ENCODE peak calls at places on chromosomes 12 and 14, in six cellular contexts. Z is CD4-positive, alpha-beta T cell; U is GM10248; A is retinal pigment epithelial cell; O is mesothelial cell of epicardium; F is gastrocnemius medialis. W is an unnamed sample.

GRCh38 chr12:88142610-88142991 is 494 bp downstream of the TMTC3 start:
- DNase-seq in Z (peak), U (no peak), A (no peak), O (peak), F (peak), W (peak)

GRCh38 chr12:19912996-19913395 is 455.3 kb upstream of the PDE3A start:
- DNase-seq in Z (no peak), U (no peak), A (no peak), O (no peak), F (no peak), W (no peak)

GRCh38 chr14:83425138-83425537 is 1891.5 kb upstream of the SEL1L start:
- DNase-seq in Z (no peak), U (no peak), A (peak), O (no peak), F (no peak), W (no peak)

GRCh38 chr12:56955631-56956256 is 1.7 kb downstream of the RDH16 start:
- DNase-seq in Z (no peak), U (no peak), A (no peak), O (no peak), F (no peak), W (no peak)

GRCh38 chr14:25132094-25132493 is 82.1 kb upstream of the STXBP6 start:
- DNase-seq in Z (no peak), U (no peak), A (no peak), O (no peak), F (no peak), W (no peak)

GRCh38 chr12:112029326-112029725 is 16.1 kb downstream of the ERP29 start:
- DNase-seq in Z (no peak), U (no peak), A (no peak), O (no peak), F (no peak), W (no peak)

GRCh38 chr12:107670999-107671643 is 14.5 kb upstream of the PWP1 start:
- DNase-seq in Z (no peak), U (peak), A (no peak), O (no peak), F (no peak), W (peak)

GRCh38 chr12:117497407-117497806 is 136.0 kb upstream of the NOS1 start:
- DNase-seq in Z (no peak), U (no peak), A (no peak), O (no peak), F (no peak), W (no peak)

GRCh38 chr14:91269076-91269991 is 24.8 kb upstream of the GPR68 start:
- DNase-seq in Z (no peak), U (no peak), A (no peak), O (no peak), F (peak), W (no peak)

GRCh38 chr14:71638523-71639196 is 293.6 kb upstream of the RGS6 start:
- DNase-seq in Z (no peak), U (no peak), A (no peak), O (no peak), F (no peak), W (no peak)

GRCh38 chr14:52067873-52068740 is 752 bp downstream of the NID2 start:
- DNase-seq in Z (no peak), U (peak), A (no peak), O (peak), F (no peak), W (peak)

GRCh38 chr12:43113153-43113552 is 438.9 kb downstream of the ADAMTS20 start:
- DNase-seq in Z (no peak), U (no peak), A (no peak), O (no peak), F (no peak), W (no peak)

GRCh38 chr14:52790011-52790755 is 1.2 kb downstream of the GNPNAT1 start:
- DNase-seq in Z (no peak), U (no peak), A (no peak), O (no peak), F (no peak), W (peak)

GRCh38 chr12:69991683-69992297 is 166.8 kb downstream of the MYRFL start:
- DNase-seq in Z (no peak), U (no peak), A (no peak), O (no peak), F (no peak), W (no peak)

GRCh38 chr12:96196781-96197180 is 2.6 kb downstream of the ELK3 start:
- DNase-seq in Z (no peak), U (no peak), A (no peak), O (no peak), F (no peak), W (peak)

GRCh38 chr14:51627313-51627712 is 24.4 kb upstream of the FRMD6 start:
- DNase-seq in Z (no peak), U (no peak), A (no peak), O (no peak), F (no peak), W (no peak)

GRCh38 chr14:103366741-103367140 is 18.5 kb upstream of the MARK3 start:
- DNase-seq in Z (no peak), U (no peak), A (no peak), O (no peak), F (no peak), W (no peak)

GRCh38 chr14:73722581-73722980 is 8.4 kb upstream of the PNMA1 start:
- DNase-seq in Z (no peak), U (no peak), A (no peak), O (no peak), F (peak), W (no peak)

GRCh38 chr14:23154876-23155587 is 28.4 kb downstream of the SLC7A8 start:
- DNase-seq in Z (no peak), U (no peak), A (peak), O (no peak), F (peak), W (no peak)

GRCh38 chr12:67752226-67752732 is 103.7 kb downstream of the DYRK2 start:
- DNase-seq in Z (no peak), U (no peak), A (no peak), O (no peak), F (no peak), W (no peak)

GRCh38 chr14:67694791-67695393 is 672 bp downstream of the RDH11 start:
- DNase-seq in Z (peak), U (peak), A (peak), O (peak), F (no peak), W (peak)

GRCh38 chr12:4284306-4284705 is 10.7 kb downstream of the CCND2 start:
- DNase-seq in Z (no peak), U (no peak), A (no peak), O (no peak), F (no peak), W (no peak)

GRCh38 chr12:94207467-94208432 is 59.4 kb downstream of the PLXNC1 start:
- DNase-seq in Z (no peak), U (peak), A (no peak), O (no peak), F (no peak), W (no peak)

GRCh38 chr14:87630808-87631207 is 362.2 kb downstream of the GALC start:
- DNase-seq in Z (no peak), U (no peak), A (no peak), O (no peak), F (no peak), W (no peak)

GRCh38 chr14:67833403-67833802 is 13.8 kb downstream of the RAD51B start:
- DNase-seq in Z (no peak), U (no peak), A (no peak), O (no peak), F (no peak), W (no peak)

GRCh38 chr12:78271546-78271945 is 440.9 kb downstream of the NAV3 start:
- DNase-seq in Z (no peak), U (no peak), A (no peak), O (no peak), F (no peak), W (no peak)

GRCh38 chr14:99560946-99561683 is 42.9 kb downstream of the CCDC85C start:
- DNase-seq in Z (no peak), U (no peak), A (no peak), O (no peak), F (no peak), W (peak)

GRCh38 chr12:64679487-64679983 is 69.2 kb downstream of the RASSF3 start:
- DNase-seq in Z (peak), U (no peak), A (no peak), O (no peak), F (peak), W (peak)

DNA sequence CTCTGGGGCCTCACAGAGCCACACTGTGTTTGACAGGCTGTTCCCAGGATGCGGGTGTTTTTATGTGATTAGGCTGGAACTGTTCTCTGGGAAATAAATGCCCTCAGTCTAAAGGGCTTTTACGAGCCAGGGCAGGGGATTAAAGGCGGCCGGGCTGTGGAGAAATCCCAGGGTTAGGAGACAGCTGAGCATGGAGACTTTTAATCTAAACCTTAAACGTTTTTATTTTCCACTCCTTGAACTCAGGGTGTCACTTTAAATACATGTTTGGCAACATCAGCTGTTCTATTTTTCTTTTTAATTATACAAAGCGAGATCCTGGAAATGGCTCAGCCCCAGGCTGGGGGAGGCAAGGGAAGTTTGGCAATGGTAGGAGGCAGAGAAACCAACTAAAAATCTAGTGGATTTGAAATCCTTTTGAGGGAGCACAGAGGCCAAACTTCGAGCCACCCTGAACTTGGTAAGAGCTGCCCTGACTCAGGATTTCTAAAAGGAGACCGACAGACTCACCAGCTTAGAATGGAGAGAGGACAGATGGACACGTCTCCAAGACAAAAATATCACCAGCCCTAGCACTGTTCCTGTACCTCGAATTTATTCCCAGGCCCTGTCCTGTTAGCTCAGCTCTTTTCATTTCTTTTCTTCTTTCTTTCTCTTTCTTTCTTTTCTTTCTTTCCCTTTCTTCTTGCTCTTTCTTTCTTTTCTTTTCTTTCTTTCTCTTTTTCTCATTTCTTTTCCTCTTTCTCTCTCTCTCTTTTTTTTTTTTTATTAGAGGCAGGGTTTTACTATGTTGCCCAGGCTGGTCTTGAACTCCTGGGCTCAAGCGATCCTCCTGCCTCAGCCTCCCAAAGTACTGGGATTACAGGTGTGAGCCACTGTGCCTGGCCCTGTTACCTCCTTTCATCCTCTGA is 15.8 kb upstream of the ORAI1 start:
- DNase-seq in Z (no peak), U (no peak), A (peak), O (no peak), F (peak), W (no peak)
- TF ChIP-seq CTCF in Z (no peak), U (no peak), A (no peak), O (no peak), F (no peak), W (no peak)

GRCh38 chr14:33184587-33184986 is 245.9 kb downstream of the NPAS3 start:
- DNase-seq in Z (no peak), U (no peak), A (no peak), O (no peak), F (no peak), W (no peak)
- TF ChIP-seq CTCF in Z (no peak), U (no peak), A (peak), O (no peak), F (no peak), W (no peak)

GRCh38 chr14:60721331-60722162 is 2.6 kb downstream of the SIX4 start:
- DNase-seq in Z (peak), U (peak), A (no peak), O (peak), F (peak), W (peak)

GRCh38 chr14:60724080-60724618 is at the start of gene SIX4:
- DNase-seq in Z (no peak), U (peak), A (no peak), O (peak), F (peak), W (peak)

GRCh38 chr14:60722836-60723217 is 1.3 kb downstream of the SIX4 start:
- DNase-seq in Z (no peak), U (peak), A (no peak), O (no peak), F (peak), W (peak)

GRCh38 chr14:60722163-60722835 is 1.9 kb downstream of the SIX4 start:
- DNase-seq in Z (no peak), U (peak), A (no peak), O (peak), F (peak), W (peak)

GRCh38 chr14:60723218-60724079 is 702 bp downstream of the SIX4 start:
- DNase-seq in Z (no peak), U (peak), A (no peak), O (peak), F (peak), W (peak)
- TF ChIP-seq CTCF in Z (no peak), U (no peak), A (no peak), O (no peak), F (peak), W (no peak)

GRCh38 chr14:79543966-79544365 is 667.3 kb downstream of the DIO2 start:
- DNase-seq in Z (no peak), U (no peak), A (no peak), O (no peak), F (no peak), W (no peak)
- TF ChIP-seq CTCF in Z (no peak), U (peak), A (peak), O (peak), F (no peak), W (peak)

GRCh38 chr12:129911437-129912049 is 7.7 kb upstream of the TMEM132D start:
- DNase-seq in Z (no peak), U (peak), A (peak), O (peak), F (no peak), W (peak)
- TF ChIP-seq CTCF in Z (peak), U (peak), A (peak), O (peak), F (peak), W (no peak)

GRCh38 chr14:49893309-49894213 is 679 bp downstream of the ARF6 start:
- DNase-seq in Z (peak), U (peak), A (no peak), O (peak), F (peak), W (peak)
- TF ChIP-seq CTCF in Z (no peak), U (no peak), A (no peak), O (no peak), F (no peak), W (no peak)

DNA sequence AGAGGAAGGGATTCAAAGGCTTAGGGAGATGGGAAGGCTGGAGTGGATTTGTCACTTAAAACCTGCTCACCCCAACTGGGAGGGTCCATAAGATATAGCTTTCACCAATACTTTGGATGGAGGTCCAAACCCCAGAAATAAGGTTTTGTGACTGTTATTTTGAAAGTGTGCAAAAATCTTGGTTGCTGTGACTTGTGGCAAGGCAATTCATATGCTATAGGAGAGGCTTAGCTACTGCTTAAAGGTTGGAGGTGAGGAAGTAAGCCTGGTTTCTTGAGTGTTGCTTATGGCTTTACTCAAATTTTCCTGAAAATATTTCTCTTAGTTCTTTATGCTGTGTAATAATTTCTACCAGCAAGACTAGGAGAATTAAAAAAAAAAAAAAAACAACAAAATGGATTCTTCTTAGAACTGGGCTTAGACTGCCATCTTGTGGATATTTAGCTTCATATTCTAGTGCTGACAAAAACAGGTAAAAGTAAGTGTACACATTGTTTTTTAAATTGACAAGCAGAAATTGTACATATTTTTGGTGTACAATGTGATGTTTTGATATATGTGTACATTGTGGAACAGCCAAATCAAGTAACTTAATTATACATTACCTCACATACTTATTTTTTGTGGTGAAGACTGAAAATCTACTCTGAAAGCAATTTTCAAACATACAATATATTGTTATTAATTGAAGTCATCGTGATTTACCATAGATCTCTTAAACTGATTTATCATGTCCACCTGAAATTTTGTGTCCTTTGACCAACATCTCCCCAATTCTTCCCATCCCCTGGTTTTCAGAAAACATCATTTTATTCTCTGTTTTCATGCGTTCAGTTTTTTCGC is 23.0 kb downstream of the PDE6H start:
- DNase-seq in Z (no peak), U (no peak), A (peak), O (no peak), F (no peak), W (no peak)
- TF ChIP-seq CTCF in Z (peak), U (peak), A (peak), O (peak), F (peak), W (peak)

DNA sequence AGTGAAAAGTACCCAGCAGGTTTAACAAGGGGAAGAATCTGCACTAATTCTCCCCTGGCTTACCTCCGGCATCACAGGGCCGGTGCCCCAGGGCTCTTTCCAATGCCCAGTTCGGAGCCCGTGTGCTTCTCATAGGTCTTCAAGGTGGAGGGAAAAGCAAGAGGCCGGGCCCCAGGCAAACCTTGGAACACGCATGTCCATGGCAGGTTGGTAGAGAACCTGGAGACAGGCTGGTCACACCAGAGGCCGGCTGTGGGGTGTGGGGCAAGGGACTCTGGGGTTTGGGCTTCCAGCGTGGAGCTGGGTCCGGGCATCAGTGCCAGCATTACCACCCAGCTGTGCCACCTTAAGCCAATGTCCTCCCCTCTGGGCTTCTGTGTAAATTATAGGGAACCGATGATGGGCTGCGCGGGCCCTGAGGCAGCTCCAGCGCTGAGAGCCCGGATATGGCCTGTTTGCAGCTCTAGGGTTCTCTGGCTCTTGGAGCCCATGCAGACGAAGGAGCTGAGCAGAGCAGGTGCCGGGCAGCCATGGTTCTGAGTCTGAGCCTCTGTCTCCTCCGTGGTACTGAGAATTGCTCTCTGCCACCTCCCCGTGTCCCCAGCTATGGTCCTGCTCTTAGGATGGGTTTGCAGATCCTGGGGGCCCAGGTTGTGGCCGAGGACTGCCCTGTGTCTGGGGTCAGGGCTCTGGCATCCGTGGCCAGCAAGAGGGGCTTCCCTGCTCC is 197.0 kb upstream of the C14orf180 start:
- DNase-seq in Z (no peak), U (no peak), A (no peak), O (no peak), F (no peak), W (no peak)
- TF ChIP-seq CTCF in Z (no peak), U (no peak), A (no peak), O (no peak), F (no peak), W (no peak)

GRCh38 chr12:84875241-84875640 is 37.4 kb downstream of the SLC6A15 start:
- DNase-seq in Z (no peak), U (no peak), A (peak), O (no peak), F (no peak), W (no peak)

GRCh38 chr12:84874125-84874824 is 38.3 kb downstream of the SLC6A15 start:
- DNase-seq in Z (no peak), U (peak), A (peak), O (no peak), F (no peak), W (no peak)

GRCh38 chr12:84877340-84877739 is 35.3 kb downstream of the SLC6A15 start:
- DNase-seq in Z (no peak), U (no peak), A (no peak), O (no peak), F (no peak), W (no peak)

DNA sequence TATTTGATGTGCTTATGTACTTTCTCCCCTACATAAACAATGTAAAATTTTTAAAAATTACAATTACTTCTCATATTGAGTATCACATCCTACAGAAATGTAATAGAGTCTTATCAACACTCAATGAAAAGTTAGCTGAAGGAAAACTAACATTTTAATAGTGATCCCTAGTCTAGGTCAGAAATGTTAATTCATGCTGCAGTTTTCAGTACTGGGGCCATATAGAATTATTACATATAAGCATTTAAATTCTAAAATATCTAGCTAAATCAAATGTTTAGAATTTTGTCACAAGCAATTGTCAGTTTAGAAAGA is 37.8 kb downstream of the SLC6A15 start:
- DNase-seq in Z (no peak), U (no peak), A (no peak), O (no peak), F (no peak), W (no peak)
- TF ChIP-seq CTCF in Z (peak), U (no peak), A (no peak), O (no peak), F (no peak), W (no peak)

GRCh38 chr14:54503476-54503875 is 6.2 kb upstream of the CGRRF1 start:
- DNase-seq in Z (no peak), U (no peak), A (peak), O (no peak), F (no peak), W (peak)
- TF ChIP-seq CTCF in Z (no peak), U (peak), A (peak), O (no peak), F (no peak), W (no peak)

W was measured in Calu3.